ENCODE peak calls at places on chromosome 1, in eight cellular contexts. G is GM13976; L is ELR; Q is activated CD4-positive, alpha-beta memory T cell treated with anti-CD3 and anti-CD28 coated beads for 36 hours; V is Caki2; A is EH; Z is aorta; T is dermis microvascular lymphatic vessel endothelial cell. K is an unnamed sample.

GRCh38 chr1:22131875-22132486 is 10.9 kb downstream of the WNT4 start:
- DNase-seq in Z (no peak), A (no peak), Q (peak), T (peak), V (peak), G (peak), L (peak), K (no peak)

GRCh38 chr1:55064071-55064581 is 24.8 kb downstream of the PCSK9 start:
- DNase-seq in G (peak), T (no peak), L (peak), V (no peak), A (peak), Q (peak), Z (peak), K (no peak)

GRCh38 chr1:10650591-10651216 is 145.7 kb downstream of the CASZ1 start:
- DNase-seq in T (no peak), A (no peak), Z (no peak), V (no peak), G (no peak), Q (no peak), L (no peak), K (no peak)

GRCh38 chr1:223123238-223123976 is 19.6 kb downstream of the TLR5 start:
- DNase-seq in G (peak), V (peak), Z (peak), A (peak), T (peak), L (peak), Q (peak), K (no peak)

GRCh38 chr1:184800876-184801275 is 46.2 kb upstream of the EDEM3 start:
- DNase-seq in T (no peak), G (no peak), Q (no peak), L (no peak), V (no peak), A (no peak), Z (no peak), K (no peak)

GRCh38 chr1:231734417-231734816 is 107.8 kb downstream of the DISC1 start:
- DNase-seq in A (no peak), Q (peak), L (no peak), Z (no peak), T (no peak), V (no peak), G (no peak), K (no peak)

GRCh38 chr1:16235347-16235746 is 1.6 kb downstream of the CPLANE2 start:
- DNase-seq in L (no peak), Q (no peak), V (no peak), A (no peak), G (no peak), Z (peak), T (no peak), K (no peak)

GRCh38 chr1:53740621-53741105 is 1.7 kb upstream of the GLIS1 start:
- DNase-seq in Z (no peak), L (peak), G (no peak), T (no peak), A (peak), V (no peak), Q (no peak), K (peak)

GRCh38 chr1:219686171-219686570 is 73.3 kb upstream of the ZC3H11B start:
- DNase-seq in G (no peak), T (no peak), V (no peak), Z (no peak), L (no peak), Q (no peak), A (no peak), K (no peak)

GRCh38 chr1:111596499-111596898 is 23.1 kb upstream of the RAP1A start:
- DNase-seq in Z (no peak), T (no peak), Q (peak), V (no peak), L (no peak), A (no peak), G (no peak), K (no peak)

GRCh38 chr1:240086726-240087125 is 5.0 kb upstream of the FMN2 start:
- DNase-seq in V (no peak), Z (no peak), L (peak), G (no peak), Q (no peak), T (no peak), A (peak), K (no peak)

GRCh38 chr1:229148041-229148671 is 122.8 kb upstream of the RAB4A start:
- DNase-seq in G (no peak), L (no peak), T (peak), V (peak), Q (no peak), A (no peak), Z (no peak), K (no peak)

GRCh38 chr1:10784998-10785854 is 11.2 kb downstream of the CASZ1 start:
- DNase-seq in G (no peak), L (no peak), A (no peak), Z (peak), Q (no peak), T (no peak), V (no peak), K (no peak)

GRCh38 chr1:243740255-243740999 is 109.6 kb downstream of the AKT3 start:
- DNase-seq in L (no peak), T (no peak), A (peak), G (no peak), Q (no peak), V (no peak), Z (no peak), K (no peak)

GRCh38 chr1:168488153-168488552 is 55.6 kb downstream of the XCL2 start:
- DNase-seq in T (no peak), G (no peak), Q (no peak), Z (no peak), L (peak), A (peak), V (no peak), K (no peak)

GRCh38 chr1:116772648-116773045 is 18.4 kb downstream of the CD2 start:
- DNase-seq in T (peak), G (no peak), Z (no peak), A (peak), V (no peak), L (no peak), Q (peak), K (no peak)

GRCh38 chr1:7771673-7772299 is 690 bp downstream of the VAMP3 start:
- DNase-seq in L (no peak), V (peak), G (no peak), A (no peak), Q (no peak), T (no peak), Z (no peak), K (no peak)

GRCh38 chr1:230507671-230508407 is 81.7 kb upstream of the PGBD5 start:
- DNase-seq in G (no peak), A (no peak), T (no peak), V (peak), Z (no peak), Q (no peak), L (no peak), K (no peak)

GRCh38 chr1:58592521-58593134 is 15.6 kb upstream of the TACSTD2 start:
- DNase-seq in Z (peak), V (peak), G (no peak), Q (no peak), A (peak), L (peak), T (peak), K (peak)

GRCh38 chr1:209767706-209768105 is 11.9 kb downstream of the TRAF3IP3 start:
- DNase-seq in T (no peak), G (no peak), V (no peak), Q (no peak), L (no peak), Z (no peak), A (peak), K (no peak)

GRCh38 chr1:178739285-178740045 is 14.4 kb downstream of the RALGPS2 start:
- DNase-seq in V (no peak), L (no peak), G (no peak), Q (no peak), A (peak), Z (no peak), T (no peak), K (no peak)

GRCh38 chr1:33296082-33296458 is 24.8 kb downstream of the A3GALT2 start:
- DNase-seq in Z (peak), Q (no peak), A (no peak), L (no peak), V (no peak), T (no peak), G (no peak), K (no peak)

GRCh38 chr1:170296211-170296610 is 150.5 kb downstream of the NTMT2 start:
- DNase-seq in Q (no peak), V (no peak), G (no peak), L (no peak), Z (no peak), A (no peak), T (no peak), K (no peak)

GRCh38 chr1:94501426-94501825 is 40.1 kb downstream of the F3 start:
- DNase-seq in T (no peak), L (no peak), V (no peak), Z (no peak), A (no peak), G (no peak), Q (no peak), K (no peak)

GRCh38 chr1:116763116-116763786 is 9.0 kb downstream of the CD2 start:
- DNase-seq in Z (no peak), V (no peak), T (peak), Q (peak), G (no peak), L (no peak), A (no peak), K (no peak)

GRCh38 chr1:156551866-156552265 is 20.5 kb downstream of the IQGAP3 start:
- DNase-seq in L (peak), Q (no peak), G (no peak), T (no peak), V (peak), Z (no peak), A (peak), K (no peak)

GRCh38 chr1:44719318-44719717 is 11.7 kb downstream of the RNU5D-1 start:
- DNase-seq in Q (peak), L (peak), V (no peak), A (peak), T (no peak), G (no peak), Z (no peak), K (no peak)

GRCh38 chr1:37734629-37735591 is 30.0 kb downstream of the EPHA10 start:
- DNase-seq in Q (peak), A (peak), L (no peak), V (no peak), T (no peak), Z (peak), G (peak), K (no peak)

K was measured in HS-27A.